ENCODE peak calls at places on chromosome 12, in seven cellular contexts. V, F, H, Z, C, D and P are unnamed samples.

GRCh38 chr12:68364893-68365725 is 32.9 kb upstream of the MDM1 start:
- DNase-seq in V (peak), F (peak), H (peak), Z (peak), C (peak), D (peak), P (peak)

GRCh38 chr12:58433969-58434368 is 486.3 kb downstream of the LRIG3 start:
- DNase-seq in V (no peak), F (no peak), H (peak), Z (no peak), C (no peak), D (no peak), P (no peak)

GRCh38 chr12:57199191-57199590 is 17.4 kb upstream of the NXPH4 start:
- DNase-seq in V (no peak), F (no peak), H (no peak), Z (no peak), C (no peak), D (no peak), P (no peak)

GRCh38 chr12:121223283-121223946 is 13.5 kb downstream of the P2RX4 start:
- DNase-seq in V (peak), F (peak), H (no peak), Z (peak), C (no peak), D (peak), P (peak)

GRCh38 chr12:122563361-122563760 is 36.3 kb downstream of the KNTC1 start:
- DNase-seq in V (no peak), F (no peak), H (no peak), Z (no peak), C (no peak), D (no peak), P (no peak)

GRCh38 chr12:107480836-107481608 is 204.6 kb upstream of the PWP1 start:
- DNase-seq in V (no peak), F (no peak), H (no peak), Z (no peak), C (no peak), D (no peak), P (no peak)

GRCh38 chr12:68980476-68981212 is 47.7 kb upstream of the CPM start:
- DNase-seq in V (no peak), F (no peak), H (peak), Z (no peak), C (no peak), D (no peak), P (no peak)

GRCh38 chr12:27434673-27435565 is 11.6 kb upstream of the SMCO2 start:
- DNase-seq in V (no peak), F (peak), H (peak), Z (no peak), C (peak), D (no peak), P (no peak)

GRCh38 chr12:132222096-132222807 is 78.0 kb downstream of the NOC4L start:
- DNase-seq in V (peak), F (peak), H (peak), Z (peak), C (peak), D (peak), P (no peak)

GRCh38 chr12:22256076-22256475 is 78.4 kb downstream of the ST8SIA1 start:
- DNase-seq in V (no peak), F (no peak), H (no peak), Z (no peak), C (no peak), D (no peak), P (no peak)

GRCh38 chr12:67318786-67319185 is 49.6 kb downstream of the CAND1 start:
- DNase-seq in V (no peak), F (no peak), H (no peak), Z (no peak), C (no peak), D (no peak), P (no peak)

GRCh38 chr12:28343687-28344086 is 153.4 kb downstream of the CCDC91 start:
- DNase-seq in V (no peak), F (no peak), H (no peak), Z (no peak), C (no peak), D (no peak), P (no peak)

GRCh38 chr12:122040579-122041386 is 19.1 kb downstream of the BCL7A start:
- DNase-seq in V (no peak), F (no peak), H (no peak), Z (no peak), C (no peak), D (no peak), P (no peak)

GRCh38 chr12:104526320-104526719 is 69.6 kb downstream of the CHST11 start:
- DNase-seq in V (no peak), F (no peak), H (no peak), Z (no peak), C (no peak), D (no peak), P (no peak)

GRCh38 chr12:42504049-42504448 is 85.5 kb downstream of the PRICKLE1 start:
- DNase-seq in V (no peak), F (no peak), H (no peak), Z (no peak), C (no peak), D (no peak), P (no peak)

GRCh38 chr12:122064780-122065588 is 13.6 kb upstream of the MLXIP start:
- DNase-seq in V (no peak), F (no peak), H (peak), Z (no peak), C (no peak), D (no peak), P (no peak)

GRCh38 chr12:111598637-111599458 is at the start of gene ATXN2:
- DNase-seq in V (peak), F (peak), H (peak), Z (no peak), C (peak), D (peak), P (peak)

GRCh38 chr12:57143454-57143853 is 4.0 kb downstream of the LRP1-AS start:
- DNase-seq in V (peak), F (no peak), H (no peak), Z (no peak), C (no peak), D (no peak), P (no peak)

GRCh38 chr12:100576311-100577036 is 3.0 kb downstream of the GAS2L3 start:
- DNase-seq in V (no peak), F (no peak), H (peak), Z (no peak), C (no peak), D (no peak), P (no peak)

GRCh38 chr12:118050972-118051910 is 9.7 kb downstream of the WSB2 start:
- DNase-seq in V (no peak), F (no peak), H (no peak), Z (peak), C (no peak), D (no peak), P (no peak)

GRCh38 chr12:20507061-20507460 is 138.7 kb downstream of the PDE3A start:
- DNase-seq in V (no peak), F (no peak), H (no peak), Z (no peak), C (no peak), D (no peak), P (no peak)

GRCh38 chr12:7859552-7859951 is 13.2 kb downstream of the SLC2A14 start:
- DNase-seq in V (no peak), F (no peak), H (no peak), Z (no peak), C (no peak), D (no peak), P (no peak)

GRCh38 chr12:80018119-80018518 is 81.2 kb upstream of the OTOGL start:
- DNase-seq in V (no peak), F (no peak), H (no peak), Z (no peak), C (no peak), D (no peak), P (no peak)

GRCh38 chr12:69435644-69436043 is 34.5 kb upstream of the FRS2 start:
- DNase-seq in V (no peak), F (no peak), H (no peak), Z (no peak), C (no peak), D (no peak), P (no peak)

GRCh38 chr12:119780786-119781434 is 96.2 kb downstream of the CIT start:
- DNase-seq in V (no peak), F (no peak), H (peak), Z (no peak), C (no peak), D (no peak), P (no peak)

GRCh38 chr12:26241095-26241494 is 45.7 kb downstream of the SSPN start:
- DNase-seq in V (no peak), F (no peak), H (no peak), Z (no peak), C (no peak), D (no peak), P (no peak)

GRCh38 chr12:132955094-132955932 is 793 bp downstream of the ZNF605 start:
- DNase-seq in V (no peak), F (no peak), H (peak), Z (peak), C (no peak), D (peak), P (peak)

GRCh38 chr12:125533434-125534029 is 468.3 kb downstream of the AACS start:
- DNase-seq in V (no peak), F (no peak), H (peak), Z (peak), C (no peak), D (peak), P (no peak)

GRCh38 chr12:108599541-108599940 is 1.7 kb upstream of the TMEM119 start:
- DNase-seq in V (no peak), F (no peak), H (no peak), Z (no peak), C (no peak), D (no peak), P (no peak)

GRCh38 chr12:90003688-90004087 is 295.1 kb upstream of the ATP2B1 start:
- DNase-seq in V (no peak), F (no peak), H (no peak), Z (no peak), C (no peak), D (no peak), P (no peak)

GRCh38 chr12:12456637-12457036 is 99.8 kb downstream of the BORCS5 start:
- DNase-seq in V (no peak), F (no peak), H (no peak), Z (no peak), C (no peak), D (no peak), P (no peak)

GRCh38 chr12:122265931-122266771 is at the start of gene VPS33A:
- DNase-seq in V (peak), F (peak), H (peak), Z (peak), C (peak), D (peak), P (peak)

GRCh38 chr12:60842166-60842565 is 1246.3 kb downstream of the SLC16A7 start:
- DNase-seq in V (no peak), F (no peak), H (no peak), Z (no peak), C (no peak), D (no peak), P (no peak)

GRCh38 chr12:49037111-49037946 is 18.8 kb upstream of the PRKAG1 start:
- DNase-seq in V (no peak), F (no peak), H (no peak), Z (no peak), C (no peak), D (no peak), P (no peak)

GRCh38 chr12:64673490-64674169 is 63.3 kb downstream of the RASSF3 start:
- DNase-seq in V (no peak), F (no peak), H (no peak), Z (no peak), C (no peak), D (no peak), P (no peak)

GRCh38 chr12:34404377-34405285 is 382.3 kb downstream of the ALG10 start:
- DNase-seq in V (no peak), F (no peak), H (no peak), Z (no peak), C (peak), D (no peak), P (no peak)

GRCh38 chr12:125403145-125403789 is 338.0 kb downstream of the AACS start:
- DNase-seq in V (no peak), F (no peak), H (peak), Z (no peak), C (no peak), D (peak), P (no peak)

GRCh38 chr12:125330645-125331341 is 265.6 kb downstream of the AACS start:
- DNase-seq in V (no peak), F (peak), H (peak), Z (peak), C (peak), D (peak), P (no peak)